ENCODE peak calls at places on chromosomes 12 and 14, in four cellular contexts. L is GM12878, D is SK-N-SH, M is K562. G is an unnamed sample.

GRCh38 chr14:52602131-52602530 is 49.5 kb downstream of the GPR137C start:
- DNase-seq in L (no peak), D (no peak), M (no peak), G (no peak)

GRCh38 chr12:80183939-80184338 is 84.6 kb downstream of the OTOGL start:
- DNase-seq in L (no peak), D (no peak), M (no peak), G (no peak)

GRCh38 chr12:53575502-53576264 is 50.5 kb downstream of the ATF7 start:
- DNase-seq in L (no peak), D (no peak), M (peak), G (no peak)

GRCh38 chr14:92688434-92689375 is 59.7 kb downstream of the LGMN start:
- DNase-seq in L (no peak), D (peak), M (no peak), G (no peak)

GRCh38 chr12:103571286-103571685 is 15.8 kb upstream of the STAB2 start:
- DNase-seq in L (no peak), D (peak), M (no peak), G (peak)

GRCh38 chr14:104880584-104881210 is 15.6 kb downstream of the CEP170B start:
- DNase-seq in L (no peak), D (no peak), M (no peak), G (no peak)

GRCh38 chr14:61609143-61609851 is 86.0 kb upstream of the HIF1A start:
- DNase-seq in L (no peak), D (peak), M (no peak), G (peak)

GRCh38 chr12:124162151-124163110 is 132.5 kb upstream of the RFLNA start:
- DNase-seq in L (no peak), D (no peak), M (no peak), G (no peak)

GRCh38 chr12:112841891-112842290 is 50.3 kb downstream of the RPH3A start:
- DNase-seq in L (no peak), D (no peak), M (no peak), G (no peak)

GRCh38 chr14:24296341-24297157 is 3.0 kb downstream of the DHRS1 start:
- DNase-seq in L (peak), D (peak), M (peak), G (peak)

GRCh38 chr14:41915732-41916131 is 309.1 kb downstream of the LRFN5 start:
- DNase-seq in L (no peak), D (no peak), M (no peak), G (no peak)

GRCh38 chr14:102882233-102882906 is 40.1 kb upstream of the AMN start:
- DNase-seq in L (no peak), D (peak), M (no peak), G (no peak)

GRCh38 chr12:76030378-76031080 is 1.0 kb downstream of the PHLDA1 start:
- DNase-seq in L (no peak), D (peak), M (no peak), G (no peak)

GRCh38 chr14:76780360-76780759 is 19.1 kb downstream of the VASH1 start:
- DNase-seq in L (no peak), D (no peak), M (no peak), G (no peak)

GRCh38 chr12:25977047-25977446 is 18.6 kb downstream of the RASSF8 start:
- DNase-seq in L (no peak), D (no peak), M (no peak), G (no peak)

GRCh38 chr12:26126340-26127284 is 1.8 kb upstream of the BHLHE41 start:
- DNase-seq in L (no peak), D (peak), M (peak), G (peak)

GRCh38 chr14:95197498-95198010 is 40.2 kb upstream of the DICER1 start:
- DNase-seq in L (no peak), D (no peak), M (no peak), G (no peak)

GRCh38 chr12:92928431-92928961 is 599 bp downstream of the EEA1 start:
- DNase-seq in L (no peak), D (peak), M (peak), G (no peak)

GRCh38 chr14:74126315-74126714 is 41.6 kb downstream of the LIN52 start:
- DNase-seq in L (no peak), D (no peak), M (no peak), G (no peak)

GRCh38 chr14:91059576-91060471 is 617 bp downstream of the RPS6KA5 start:
- DNase-seq in L (no peak), D (peak), M (peak), G (peak)

GRCh38 chr12:40969796-40970195 is 218.3 kb upstream of the PDZRN4 start:
- DNase-seq in L (no peak), D (no peak), M (no peak), G (no peak)

GRCh38 chr12:113207621-113208040 is 13.6 kb upstream of the TPCN1 start:
- DNase-seq in L (no peak), D (no peak), M (no peak), G (no peak)

GRCh38 chr14:102145395-102145794 is 5.7 kb downstream of the WDR20 start:
- DNase-seq in L (no peak), D (no peak), M (no peak), G (no peak)

GRCh38 chr12:91556909-91557308 is 374.3 kb upstream of the DCN start:
- DNase-seq in L (no peak), D (no peak), M (no peak), G (no peak)

GRCh38 chr14:89279649-89280232 is 137.3 kb downstream of the FOXN3 start:
- DNase-seq in L (no peak), D (no peak), M (no peak), G (no peak)

GRCh38 chr14:89280612-89281011 is 136.4 kb downstream of the FOXN3 start:
- DNase-seq in L (no peak), D (no peak), M (no peak), G (no peak)

GRCh38 chr14:89282191-89282590 is 134.8 kb downstream of the FOXN3 start:
- DNase-seq in L (no peak), D (no peak), M (no peak), G (no peak)

GRCh38 chr14:89277229-89277628 is 139.8 kb downstream of the FOXN3 start:
- DNase-seq in L (no peak), D (no peak), M (no peak), G (no peak)

DNA sequence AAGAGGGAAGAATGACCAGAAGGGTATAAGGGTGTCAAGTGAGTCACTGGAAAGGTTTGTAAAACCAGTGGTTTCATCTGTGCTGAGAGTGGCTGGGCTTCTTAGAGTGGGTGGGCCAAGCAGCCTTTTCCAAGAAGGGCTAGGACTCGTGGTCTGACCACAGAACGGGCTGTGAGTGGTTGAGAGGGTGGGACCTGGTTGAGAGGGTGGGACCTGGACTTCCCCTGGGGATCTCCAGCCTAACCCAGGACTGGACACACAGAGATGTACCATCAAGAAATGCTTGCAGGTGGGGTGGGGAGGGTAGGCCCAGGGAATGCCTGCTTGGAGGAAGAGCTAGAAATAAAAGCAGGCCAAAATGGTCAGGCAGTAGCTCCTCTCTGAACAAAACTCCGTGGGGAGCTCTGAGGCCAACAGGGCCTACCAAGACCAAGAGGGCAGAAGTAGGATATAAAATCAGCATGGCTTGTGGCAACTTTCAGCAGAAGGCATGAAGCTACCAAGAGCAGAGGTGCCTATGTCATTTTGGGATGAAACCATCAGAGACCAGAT is 140.5 kb downstream of the FOXN3 start:
- DNase-seq in L (peak), D (no peak), M (no peak), G (no peak)
- TF ChIP-seq SIN3A in L (no peak), D (no peak), M (no peak), G (no peak)

GRCh38 chr14:54026671-54027070 is 70.0 kb upstream of the BMP4 start:
- DNase-seq in L (no peak), D (no peak), M (no peak), G (no peak)
- TF ChIP-seq SMC3 in L (no peak), D (no peak), M (no peak), G (no peak)

GRCh38 chr12:23949212-23950010 is at the start of gene SOX5:
- DNase-seq in L (no peak), D (peak), M (peak), G (peak)

GRCh38 chr12:23941780-23942179 is 7.7 kb downstream of the SOX5 start:
- DNase-seq in L (no peak), D (no peak), M (no peak), G (peak)

GRCh38 chr12:23945249-23945648 is 4.2 kb downstream of the SOX5 start:
- DNase-seq in L (no peak), D (no peak), M (no peak), G (no peak)

GRCh38 chr12:23947395-23947794 is 2.1 kb downstream of the SOX5 start:
- DNase-seq in L (no peak), D (no peak), M (no peak), G (no peak)

GRCh38 chr12:23944067-23944466 is 5.4 kb downstream of the SOX5 start:
- DNase-seq in L (no peak), D (no peak), M (no peak), G (peak)
- TF ChIP-seq SIN3A in L (no peak), D (no peak), M (no peak), G (peak)

GRCh38 chr12:9260931-9261330 is 52.7 kb upstream of the PZP start:
- DNase-seq in L (no peak), D (no peak), M (no peak), G (no peak)
- TF ChIP-seq SMC3 in L (no peak), D (no peak), M (no peak), G (no peak)

DNA sequence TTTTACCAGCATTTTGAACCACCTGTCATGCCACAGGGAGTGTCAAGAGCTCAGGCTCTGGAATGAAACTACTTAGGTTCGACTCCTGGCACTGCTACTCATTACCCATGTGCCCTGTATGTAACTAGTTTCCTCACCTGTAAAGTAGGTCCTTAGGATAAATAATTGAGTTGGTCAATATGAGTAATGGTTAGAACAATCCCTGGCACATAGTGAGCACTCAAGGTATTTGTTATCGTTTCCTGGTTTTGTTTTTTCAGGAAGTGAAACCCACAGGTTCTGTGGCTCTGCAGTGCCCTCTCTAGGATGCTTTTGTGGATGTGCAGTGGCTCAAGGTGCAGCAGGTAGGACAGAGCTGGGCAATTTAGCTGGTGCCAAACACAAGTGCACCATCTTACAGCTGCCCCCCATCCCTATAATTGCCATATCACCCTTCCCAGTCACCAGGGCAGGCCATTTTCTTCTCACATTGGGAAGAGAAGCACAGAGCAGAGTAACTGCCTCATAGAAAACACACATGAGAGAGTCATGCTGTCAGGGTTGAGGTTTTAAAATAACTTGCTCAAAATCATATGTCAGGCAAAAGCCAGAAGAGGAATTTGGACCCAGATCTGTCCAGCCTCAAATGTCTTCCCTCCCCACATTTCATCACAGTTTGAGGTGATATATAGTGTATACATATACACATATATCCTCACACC is 297.5 kb downstream of the RPAP3 start:
- DNase-seq in L (peak), D (no peak), M (no peak), G (peak)
- TF ChIP-seq SIN3A in L (no peak), D (no peak), M (no peak), G (no peak)

GRCh38 chr12:117085318-117085947 is 13.8 kb downstream of the TESC start:
- DNase-seq in L (no peak), D (no peak), M (no peak), G (no peak)
- TF ChIP-seq SMC3 in L (no peak), D (no peak), M (no peak), G (no peak)

DNA sequence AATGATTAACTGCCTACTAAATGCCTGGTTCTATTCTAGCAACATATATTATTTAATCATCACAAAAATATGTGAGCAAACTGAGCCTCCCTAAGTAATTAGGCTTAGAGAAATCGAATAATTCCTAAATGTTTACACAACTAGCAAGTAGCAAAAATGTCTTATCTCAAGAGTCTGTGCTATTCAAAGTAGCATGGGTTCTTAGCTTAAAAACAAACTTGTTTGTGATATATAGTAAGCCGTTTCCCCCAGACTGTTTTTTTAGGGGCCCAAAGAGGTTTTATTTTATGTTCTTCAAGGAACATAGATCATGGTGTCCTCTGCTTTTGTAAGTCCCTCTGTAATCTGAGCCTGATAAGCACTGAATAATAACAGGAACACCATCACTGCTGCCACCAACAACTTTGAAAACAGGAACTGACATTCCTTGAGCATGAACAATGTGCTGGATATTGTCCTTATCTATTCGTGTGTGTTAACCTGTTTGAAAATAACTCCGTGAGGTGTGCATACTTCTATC is 67.4 kb downstream of the DERA start:
- DNase-seq in L (no peak), D (no peak), M (no peak), G (no peak)
- TF ChIP-seq SIN3A in L (no peak), D (no peak), M (no peak), G (no peak)

DNA sequence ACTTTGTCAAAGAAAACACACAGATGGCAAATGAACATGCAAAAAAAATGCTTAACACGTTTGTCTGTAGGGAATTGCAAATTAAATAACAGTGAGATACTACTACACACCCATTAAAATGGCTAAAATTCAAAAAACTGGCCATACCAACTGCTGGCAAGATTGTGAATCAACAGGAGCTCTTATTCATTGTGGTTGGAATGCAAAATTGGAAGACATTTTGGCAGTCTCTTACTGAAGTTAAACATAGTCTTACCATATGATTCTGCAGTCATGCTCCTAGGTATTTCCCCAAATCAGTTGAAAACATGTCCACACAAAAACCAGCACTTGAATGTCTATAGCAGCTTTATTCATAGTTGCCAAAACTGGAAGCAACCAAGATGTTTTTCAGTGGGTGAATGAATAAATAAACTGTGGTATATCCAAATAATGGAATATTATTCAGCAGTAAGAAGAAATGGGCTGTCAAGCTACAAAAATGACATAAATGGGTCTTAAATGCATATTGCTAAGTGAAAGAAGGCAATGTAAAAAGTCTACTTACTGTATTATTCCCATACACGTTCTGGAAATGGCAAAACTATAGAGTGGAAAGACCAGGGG is 91.4 kb downstream of the PLEKHA5 start:
- DNase-seq in L (no peak), D (no peak), M (no peak), G (no peak)
- TF ChIP-seq SMC3 in L (no peak), D (no peak), M (no peak), G (no peak)

DNA sequence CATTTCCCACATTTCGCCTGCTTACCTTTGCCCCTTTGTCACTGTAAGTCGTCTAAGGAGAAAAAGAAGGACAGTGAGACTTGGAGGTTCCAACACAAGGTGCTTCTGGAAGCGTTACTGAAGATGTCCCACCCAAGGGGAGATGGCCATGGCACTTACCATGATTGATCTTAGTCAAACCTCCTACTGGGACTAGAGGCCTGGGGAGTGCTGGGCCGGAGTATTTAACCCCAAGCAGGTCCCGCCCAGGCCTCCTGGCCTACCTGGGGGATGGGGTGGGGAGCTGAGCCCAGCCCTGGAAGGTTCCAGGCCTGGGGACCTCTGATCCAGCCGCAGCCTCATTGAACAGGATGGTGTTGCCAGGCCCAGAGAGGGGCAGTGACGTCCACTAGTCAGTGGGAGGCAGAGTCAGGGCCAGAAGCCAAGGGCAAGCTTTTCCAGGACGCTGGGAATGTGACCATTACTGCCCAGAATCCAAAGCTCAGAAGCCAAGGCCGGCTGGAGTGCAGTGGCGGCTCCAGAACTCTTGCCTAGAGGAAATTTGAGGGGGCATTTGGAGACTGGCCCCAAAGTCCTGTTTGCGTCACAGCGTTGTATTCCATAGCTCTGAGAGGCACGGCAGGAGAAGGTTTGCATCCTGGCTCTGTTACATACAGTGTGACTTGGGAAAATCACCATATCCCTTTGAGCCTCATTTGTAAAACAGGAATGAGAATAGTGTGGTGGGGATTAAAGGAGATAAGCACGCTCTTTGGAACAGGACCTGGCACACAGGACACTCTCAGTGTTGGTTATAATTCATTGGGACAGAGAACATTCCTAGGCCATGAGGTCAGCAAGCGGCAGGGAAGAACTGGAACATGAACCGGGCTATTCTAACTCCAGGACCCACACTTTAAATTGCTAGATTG is at the start of gene HPD:
- DNase-seq in L (no peak), D (no peak), M (no peak), G (peak)
- TF ChIP-seq SIN3A in L (no peak), D (no peak), M (no peak), G (no peak)

G was measured in HepG2.